ENCODE peak calls at places on chromosomes 5 and 9, in six cellular contexts. One of them, this sample, is unnamed.

GRCh38 chr9:106718996-106719395 is 144.0 kb upstream of the ZNF462 start:
- DNase-seq in cardiac muscle cell: peak
- DNase-seq in spleen: no peak
- DNase-seq in heart left ventricle: no peak
- DNase-seq in stomach: no peak
- DNase-seq in ascending aorta: no peak
- DNase-seq in this sample: no peak

GRCh38 chr9:13967011-13967410 is 346.9 kb downstream of the NFIB start:
- DNase-seq in cardiac muscle cell: peak
- DNase-seq in spleen: no peak
- DNase-seq in heart left ventricle: no peak
- DNase-seq in stomach: no peak
- DNase-seq in ascending aorta: no peak
- DNase-seq in this sample: no peak

GRCh38 chr5:45696206-45696836 is at the start of gene HCN1:
- DNase-seq in cardiac muscle cell: peak
- DNase-seq in spleen: peak
- DNase-seq in heart left ventricle: peak
- DNase-seq in stomach: peak
- DNase-seq in ascending aorta: peak
- DNase-seq in this sample: peak

GRCh38 chr5:127909821-127910220 is 173.7 kb upstream of the SLC12A2 start:
- DNase-seq in cardiac muscle cell: no peak
- DNase-seq in spleen: no peak
- DNase-seq in heart left ventricle: no peak
- DNase-seq in stomach: no peak
- DNase-seq in ascending aorta: no peak
- DNase-seq in this sample: no peak

GRCh38 chr5:108373426-108373825 is 8.5 kb downstream of the FBXL17 start:
- DNase-seq in cardiac muscle cell: no peak
- DNase-seq in spleen: no peak
- DNase-seq in heart left ventricle: no peak
- DNase-seq in stomach: no peak
- DNase-seq in ascending aorta: no peak
- DNase-seq in this sample: no peak

GRCh38 chr9:127905788-127906191 is 6.4 kb upstream of the ST6GALNAC6 start:
- DNase-seq in cardiac muscle cell: no peak
- DNase-seq in spleen: peak
- DNase-seq in heart left ventricle: no peak
- DNase-seq in stomach: no peak
- DNase-seq in ascending aorta: no peak
- DNase-seq in this sample: no peak

GRCh38 chr9:101354765-101355708 is 29.8 kb downstream of the BAAT start:
- DNase-seq in cardiac muscle cell: no peak
- DNase-seq in spleen: no peak
- DNase-seq in heart left ventricle: no peak
- DNase-seq in stomach: no peak
- DNase-seq in ascending aorta: no peak
- DNase-seq in this sample: no peak

GRCh38 chr5:178261666-178262600 is 29.3 kb upstream of the PHYKPL start:
- DNase-seq in cardiac muscle cell: no peak
- DNase-seq in spleen: no peak
- DNase-seq in heart left ventricle: no peak
- DNase-seq in stomach: no peak
- DNase-seq in ascending aorta: no peak
- DNase-seq in this sample: no peak

DNA sequence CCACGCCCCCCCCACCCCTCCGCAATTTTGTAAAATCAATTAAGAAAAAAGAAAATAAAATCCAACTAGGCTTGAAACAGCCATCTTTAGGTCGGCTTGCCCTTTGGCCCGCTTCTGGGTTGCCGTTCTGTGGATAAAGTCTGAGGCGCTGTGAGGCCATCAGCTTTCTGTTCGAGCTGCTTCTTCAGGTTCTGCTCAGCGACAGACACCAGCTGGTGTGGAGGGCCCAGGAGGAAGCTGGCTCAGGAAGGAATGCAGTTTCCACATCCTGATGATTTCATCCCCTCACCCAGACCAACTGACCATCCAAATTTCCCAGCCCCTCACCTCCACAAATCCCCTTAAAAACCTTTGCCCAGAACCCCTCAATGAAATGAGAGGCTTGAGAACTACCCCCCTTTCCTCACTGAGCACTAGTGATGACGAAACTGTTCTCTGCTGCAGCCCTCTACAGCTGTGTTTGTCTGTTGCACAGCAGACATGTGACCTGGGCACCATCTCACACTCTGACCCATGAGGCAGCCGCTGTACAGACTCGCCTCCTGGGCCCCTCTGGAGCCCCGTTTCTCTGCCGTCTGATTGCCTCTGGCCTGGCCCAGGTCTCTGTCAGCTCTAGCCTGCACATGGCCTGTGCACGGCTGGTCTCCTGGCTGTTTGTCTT is 45.4 kb downstream of the SPATA31C2 start:
- DNase-seq in cardiac muscle cell: peak
- DNase-seq in spleen: no peak
- DNase-seq in heart left ventricle: peak
- DNase-seq in stomach: no peak
- DNase-seq in ascending aorta: no peak
- DNase-seq in this sample: no peak
- H3K27ac ChIP-seq in cardiac muscle cell: no peak
- H3K27ac ChIP-seq in spleen: no peak
- H3K27ac ChIP-seq in heart left ventricle: peak
- H3K27ac ChIP-seq in stomach: peak
- H3K27ac ChIP-seq in ascending aorta: no peak
- H3K27ac ChIP-seq in this sample: no peak

DNA sequence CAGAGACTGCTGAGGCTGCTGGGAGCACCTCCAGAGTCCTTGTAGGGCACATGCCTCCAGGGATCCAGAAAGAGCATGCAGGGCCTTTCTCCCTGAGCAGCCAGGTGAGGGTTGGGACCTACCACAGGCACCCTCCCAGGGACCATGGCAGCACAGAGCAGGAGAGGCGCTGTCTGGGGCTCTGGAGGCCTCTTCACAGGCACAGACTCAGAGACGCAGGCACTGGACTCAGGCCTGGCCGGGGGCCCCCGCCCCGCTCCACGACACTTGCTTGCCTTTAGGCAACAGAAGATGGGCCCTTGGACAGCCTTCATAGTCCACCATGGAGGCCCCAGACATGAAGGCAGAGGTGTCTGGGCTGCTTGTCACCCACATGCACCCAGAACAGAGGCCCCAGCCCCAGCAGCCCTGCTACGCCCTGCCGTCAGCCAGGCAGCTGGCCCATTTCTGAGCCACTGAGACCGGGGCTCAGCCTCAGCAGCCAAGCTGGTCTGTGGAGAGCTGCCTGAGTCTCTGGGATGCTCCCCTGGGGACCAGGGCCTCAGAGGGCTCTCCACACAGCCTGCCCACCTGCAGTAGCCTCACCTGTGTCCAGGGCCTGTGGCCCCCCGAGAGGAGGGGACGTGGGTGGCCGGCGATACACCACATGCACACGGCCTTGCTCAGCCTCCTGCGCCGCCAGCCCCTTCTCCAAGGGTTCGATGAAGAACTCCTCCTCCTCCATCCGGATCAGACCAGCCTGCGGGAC is 72.8 kb downstream of the ADAMTS2 start:
- DNase-seq in cardiac muscle cell: no peak
- DNase-seq in spleen: peak
- DNase-seq in heart left ventricle: peak
- DNase-seq in stomach: no peak
- DNase-seq in ascending aorta: peak
- DNase-seq in this sample: no peak
- H3K27ac ChIP-seq in cardiac muscle cell: no peak
- H3K27ac ChIP-seq in spleen: peak
- H3K27ac ChIP-seq in heart left ventricle: peak
- H3K27ac ChIP-seq in stomach: peak
- H3K27ac ChIP-seq in ascending aorta: peak
- H3K27ac ChIP-seq in this sample: no peak

GRCh38 chr5:133533541-133533940 is 78.8 kb downstream of the FSTL4 start:
- DNase-seq in cardiac muscle cell: no peak
- DNase-seq in spleen: no peak
- DNase-seq in heart left ventricle: no peak
- DNase-seq in stomach: no peak
- DNase-seq in ascending aorta: no peak
- DNase-seq in this sample: no peak

GRCh38 chr5:133534566-133534965 is 77.8 kb downstream of the FSTL4 start:
- DNase-seq in cardiac muscle cell: no peak
- DNase-seq in spleen: no peak
- DNase-seq in heart left ventricle: no peak
- DNase-seq in stomach: no peak
- DNase-seq in ascending aorta: no peak
- DNase-seq in this sample: no peak

GRCh38 chr5:133539818-133540217 is 72.5 kb downstream of the FSTL4 start:
- DNase-seq in cardiac muscle cell: no peak
- DNase-seq in spleen: no peak
- DNase-seq in heart left ventricle: no peak
- DNase-seq in stomach: no peak
- DNase-seq in ascending aorta: no peak
- DNase-seq in this sample: no peak

GRCh38 chr5:133544346-133544745 is 68.0 kb downstream of the FSTL4 start:
- DNase-seq in cardiac muscle cell: no peak
- DNase-seq in spleen: no peak
- DNase-seq in heart left ventricle: no peak
- DNase-seq in stomach: no peak
- DNase-seq in ascending aorta: no peak
- DNase-seq in this sample: no peak

DNA sequence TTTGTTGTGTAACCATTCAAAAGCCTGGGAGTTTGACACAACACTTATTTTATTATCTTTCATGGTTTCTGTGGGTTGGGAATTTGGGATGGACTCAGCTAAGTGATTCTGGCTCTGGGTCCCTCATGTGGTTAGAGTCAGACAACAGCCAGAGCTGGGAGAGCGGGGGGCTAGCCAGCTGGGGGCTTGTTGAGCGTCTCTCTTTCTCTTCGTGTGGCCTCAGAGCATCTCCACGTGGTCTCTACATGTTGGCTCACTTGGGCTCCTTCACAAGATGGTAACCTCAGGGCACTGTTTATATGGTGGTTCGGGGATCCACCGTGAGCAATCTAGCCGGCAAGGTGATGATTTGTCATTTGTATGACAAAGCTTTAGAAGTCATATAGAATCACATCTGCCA is 73.6 kb downstream of the FSTL4 start:
- DNase-seq in cardiac muscle cell: no peak
- DNase-seq in spleen: no peak
- DNase-seq in heart left ventricle: no peak
- DNase-seq in stomach: no peak
- DNase-seq in ascending aorta: no peak
- DNase-seq in this sample: no peak
- H3K27ac ChIP-seq in cardiac muscle cell: no peak
- H3K27ac ChIP-seq in spleen: no peak
- H3K27ac ChIP-seq in heart left ventricle: no peak
- H3K27ac ChIP-seq in stomach: no peak
- H3K27ac ChIP-seq in ascending aorta: no peak
- H3K27ac ChIP-seq in this sample: no peak

DNA sequence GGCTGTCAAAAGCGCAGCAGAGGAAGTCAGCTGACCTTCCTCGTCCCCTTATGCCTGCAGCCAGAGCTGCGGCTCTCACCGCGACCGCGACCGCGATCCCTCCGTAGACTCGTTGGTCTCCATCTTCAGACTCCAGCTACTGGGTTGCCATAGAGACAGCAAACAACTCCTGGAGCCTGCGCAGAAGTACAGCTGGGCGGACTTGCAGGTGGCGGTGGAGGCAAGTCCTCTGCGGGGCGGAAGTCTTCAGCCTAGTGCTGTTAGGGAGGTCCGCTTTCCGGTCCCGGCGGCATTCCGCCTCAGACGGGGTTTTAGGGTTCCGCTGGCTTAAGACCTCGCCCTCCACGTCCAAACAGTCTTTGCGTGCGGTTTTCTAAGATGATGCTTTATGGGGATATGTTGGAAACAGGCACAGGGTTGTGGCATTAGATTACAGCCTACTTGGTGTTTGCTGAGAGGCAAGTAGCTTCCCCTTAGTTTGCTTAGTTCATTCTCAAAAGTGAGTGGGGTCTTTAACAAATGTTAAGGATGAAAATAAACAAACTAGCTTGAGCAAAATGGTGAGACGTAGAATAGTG is at the start of gene SPAG8:
- DNase-seq in cardiac muscle cell: peak
- DNase-seq in spleen: peak
- DNase-seq in heart left ventricle: peak
- DNase-seq in stomach: peak
- DNase-seq in ascending aorta: peak
- DNase-seq in this sample: peak
- H3K27ac ChIP-seq in cardiac muscle cell: no peak
- H3K27ac ChIP-seq in spleen: peak
- H3K27ac ChIP-seq in heart left ventricle: peak
- H3K27ac ChIP-seq in stomach: peak
- H3K27ac ChIP-seq in ascending aorta: peak
- H3K27ac ChIP-seq in this sample: no peak

GRCh38 chr5:139682016-139682975 is 34.1 kb downstream of the CXXC5 start:
- DNase-seq in cardiac muscle cell: no peak
- DNase-seq in spleen: no peak
- DNase-seq in heart left ventricle: peak
- DNase-seq in stomach: no peak
- DNase-seq in ascending aorta: no peak
- DNase-seq in this sample: no peak
- H3K27ac ChIP-seq in cardiac muscle cell: no peak
- H3K27ac ChIP-seq in spleen: no peak
- H3K27ac ChIP-seq in heart left ventricle: no peak
- H3K27ac ChIP-seq in stomach: peak
- H3K27ac ChIP-seq in ascending aorta: no peak
- H3K27ac ChIP-seq in this sample: no peak

DNA sequence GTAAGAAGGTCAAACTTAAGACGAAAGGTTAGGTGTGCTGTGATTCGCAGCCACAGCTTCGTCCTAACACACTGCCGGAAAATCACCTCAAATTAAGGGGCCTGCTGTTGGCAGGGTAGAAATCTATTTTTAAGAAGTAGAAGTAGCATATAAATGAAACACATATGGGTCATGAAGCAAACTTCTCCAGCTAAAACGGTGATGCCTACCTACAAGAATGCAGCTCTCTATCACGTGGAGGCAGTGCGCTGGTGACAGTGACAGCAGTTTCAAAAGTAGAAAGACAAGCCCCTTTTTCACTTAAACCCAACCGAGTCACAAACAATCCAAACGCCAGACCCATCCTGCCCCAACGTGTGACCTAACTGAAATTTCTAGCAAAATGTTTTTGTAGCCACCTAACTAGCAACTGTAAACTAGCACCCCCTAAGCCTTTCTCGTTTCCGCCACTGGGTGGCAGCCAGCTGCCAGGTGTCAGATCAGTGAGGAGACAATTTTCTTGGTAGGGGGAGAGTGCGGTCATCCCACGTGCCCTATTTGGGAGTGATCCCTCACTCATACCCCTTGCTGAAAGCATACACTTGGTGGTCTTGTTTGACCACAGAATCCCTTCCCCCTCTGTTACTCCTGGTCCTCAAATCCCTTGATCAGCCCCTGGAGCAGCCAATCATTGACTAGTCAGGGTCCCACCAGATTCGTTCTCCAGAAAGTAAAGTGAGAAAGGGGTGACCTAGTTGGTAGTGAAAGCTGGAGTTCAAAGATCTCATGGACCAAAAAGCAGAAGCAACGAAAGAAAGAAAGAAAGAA is 71.8 kb upstream of the MAMDC2 start:
- DNase-seq in cardiac muscle cell: peak
- DNase-seq in spleen: peak
- DNase-seq in heart left ventricle: peak
- DNase-seq in stomach: peak
- DNase-seq in ascending aorta: peak
- DNase-seq in this sample: no peak
- H3K27ac ChIP-seq in cardiac muscle cell: no peak
- H3K27ac ChIP-seq in spleen: no peak
- H3K27ac ChIP-seq in heart left ventricle: no peak
- H3K27ac ChIP-seq in stomach: peak
- H3K27ac ChIP-seq in ascending aorta: no peak
- H3K27ac ChIP-seq in this sample: no peak